ENCODE peak calls at places on chromosomes 3 and 15, in four cellular contexts. O, G, A and U are unnamed samples.

GRCh38 chr3:123658118-123658859 is 73.4 kb upstream of the HACD2 start:
- DNase-seq in O (no peak), G (peak), A (peak), U (peak)

GRCh38 chr15:73926191-73927002 is at the start of gene LOXL1:
- DNase-seq in O (no peak), G (peak), A (peak), U (peak)

GRCh38 chr3:43737001-43737440 is 46.3 kb downstream of the ABHD5 start:
- DNase-seq in O (no peak), G (no peak), A (no peak), U (no peak)

GRCh38 chr15:85607141-85607806 is 187.5 kb downstream of the KLHL25 start:
- DNase-seq in O (no peak), G (no peak), A (no peak), U (no peak)

GRCh38 chr15:60721706-60722105 is 242.8 kb upstream of the ICE2 start:
- DNase-seq in O (no peak), G (no peak), A (no peak), U (no peak)

GRCh38 chr15:99445272-99445850 is 120.4 kb upstream of the MEF2A start:
- DNase-seq in O (no peak), G (no peak), A (no peak), U (no peak)

GRCh38 chr3:121918779-121919483 is 24.7 kb downstream of the SLC15A2 start:
- DNase-seq in O (no peak), G (no peak), A (no peak), U (no peak)

GRCh38 chr3:16183601-16184270 is 9.3 kb downstream of the GALNT15 start:
- DNase-seq in O (no peak), G (no peak), A (no peak), U (peak)

GRCh38 chr3:154972951-154973350 is 107.2 kb upstream of the MME start:
- DNase-seq in O (no peak), G (no peak), A (no peak), U (no peak)

GRCh38 chr15:96333194-96334016 is 2.9 kb downstream of the NR2F2 start:
- DNase-seq in O (no peak), G (peak), A (peak), U (no peak)

GRCh38 chr15:70802629-70803028 is 39.3 kb upstream of the UACA start:
- DNase-seq in O (no peak), G (no peak), A (no peak), U (no peak)

GRCh38 chr3:131795382-131796085 is 239.3 kb downstream of the CPNE4 start:
- DNase-seq in O (no peak), G (no peak), A (no peak), U (no peak)

GRCh38 chr3:136893848-136894443 is 31.9 kb downstream of the NCK1 start:
- DNase-seq in O (no peak), G (no peak), A (no peak), U (no peak)

GRCh38 chr3:133840055-133840737 is 34.6 kb downstream of the SRPRB start:
- DNase-seq in O (peak), G (no peak), A (no peak), U (no peak)

GRCh38 chr3:11250902-11251806 is 21.0 kb upstream of the ATG7 start:
- DNase-seq in O (no peak), G (no peak), A (no peak), U (no peak)

GRCh38 chr15:66734961-66735908 is 33.2 kb downstream of the SMAD6 start:
- DNase-seq in O (no peak), G (no peak), A (peak), U (no peak)

GRCh38 chr15:49460411-49460941 is 37.4 kb downstream of the FGF7 start:
- DNase-seq in O (no peak), G (no peak), A (no peak), U (no peak)

GRCh38 chr3:39202094-39202493 is 9.7 kb upstream of the XIRP1 start:
- DNase-seq in O (no peak), G (no peak), A (no peak), U (no peak)

GRCh38 chr3:62414786-62415185 is 41.4 kb upstream of the FEZF2 start:
- DNase-seq in O (no peak), G (no peak), A (no peak), U (no peak)

GRCh38 chr15:81336568-81336967 is 12.6 kb upstream of the STARD5 start:
- DNase-seq in O (no peak), G (no peak), A (no peak), U (no peak)

GRCh38 chr15:41512078-41512394 is 1.6 kb downstream of the LTK start:
- DNase-seq in O (no peak), G (no peak), A (no peak), U (no peak)

GRCh38 chr3:8110966-8111798 is 390.4 kb upstream of the LMCD1 start:
- DNase-seq in O (no peak), G (no peak), A (no peak), U (peak)

GRCh38 chr15:52737720-52738119 is 52.4 kb downstream of the ONECUT1 start:
- DNase-seq in O (no peak), G (no peak), A (no peak), U (no peak)

GRCh38 chr3:108089544-108089943 is 1.3 kb downstream of the CD47 start:
- DNase-seq in O (no peak), G (no peak), A (no peak), U (no peak)

GRCh38 chr15:45543051-45543450 is 20.5 kb upstream of the SLC30A4 start:
- DNase-seq in O (no peak), G (no peak), A (no peak), U (no peak)

GRCh38 chr15:70195808-70196304 is 98.1 kb upstream of the TLE3 start:
- DNase-seq in O (no peak), G (peak), A (peak), U (peak)

GRCh38 chr3:38108649-38109579 is 28.0 kb downstream of the ACAA1 start:
- DNase-seq in O (peak), G (peak), A (no peak), U (no peak)

GRCh38 chr15:82709421-82710207 is at the start of gene AP3B2:
- DNase-seq in O (no peak), G (peak), A (peak), U (no peak)

GRCh38 chr3:150333482-150333881 is 74.6 kb upstream of the TSC22D2 start:
- DNase-seq in O (no peak), G (no peak), A (no peak), U (no peak)

GRCh38 chr15:75327005-75327404 is 8.9 kb upstream of the COMMD4 start:
- DNase-seq in O (no peak), G (no peak), A (no peak), U (no peak)

GRCh38 chr3:54120657-54121403 is 1.5 kb upstream of the CACNA2D3 start:
- DNase-seq in O (no peak), G (peak), A (no peak), U (no peak)

GRCh38 chr3:138390582-138390932 is 42.2 kb downstream of the MRAS start:
- DNase-seq in O (no peak), G (no peak), A (no peak), U (no peak)

GRCh38 chr15:44584162-44584749 is 47.3 kb downstream of the EIF3J start:
- DNase-seq in O (no peak), G (peak), A (no peak), U (no peak)

DNA sequence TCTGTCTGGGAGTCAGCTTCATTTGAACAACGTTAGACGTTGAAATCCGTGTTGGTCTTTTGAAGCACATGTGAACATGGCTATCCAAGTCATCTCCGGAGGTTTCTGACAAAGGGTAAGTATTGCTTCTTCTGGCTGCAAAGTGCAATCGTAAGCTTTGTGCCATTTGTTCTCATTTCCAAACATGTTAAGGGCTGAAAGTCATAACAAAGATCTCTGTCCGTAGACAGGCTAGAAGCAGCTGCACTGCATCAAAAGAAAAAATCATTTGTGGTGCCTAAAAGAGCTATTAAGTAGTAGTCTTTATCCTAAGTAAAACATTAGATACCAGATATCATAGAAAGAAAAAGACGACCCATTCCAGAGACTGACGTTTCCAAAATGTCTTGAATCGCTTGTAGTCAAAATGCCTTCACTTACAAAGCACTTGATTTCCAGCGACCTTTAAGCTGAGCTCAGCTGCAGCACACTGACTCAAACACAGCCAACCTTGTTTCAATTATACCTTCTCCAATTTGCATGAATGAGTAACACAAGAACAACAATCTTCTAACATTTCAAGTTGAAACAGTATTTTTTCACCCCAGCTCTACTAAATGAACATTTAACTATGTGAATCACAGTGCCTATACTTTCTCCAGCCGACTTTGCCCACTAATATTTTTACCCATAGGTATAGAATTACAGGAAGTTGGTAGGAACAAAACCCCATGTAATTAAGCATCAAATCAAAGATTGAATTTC is 76.6 kb downstream of the NEDD4 start:
- DNase-seq in O (no peak), G (no peak), A (no peak), U (no peak)
- H3K27ac ChIP-seq in O (no peak), G (no peak), A (peak), U (peak)

GRCh38 chr3:124800511-124801374 is 70.5 kb downstream of the UMPS start:
- DNase-seq in O (no peak), G (no peak), A (peak), U (no peak)

GRCh38 chr3:124797426-124797945 is 67.2 kb downstream of the UMPS start:
- DNase-seq in O (no peak), G (no peak), A (no peak), U (no peak)

GRCh38 chr3:124802054-124802698 is 71.9 kb downstream of the UMPS start:
- DNase-seq in O (no peak), G (no peak), A (no peak), U (no peak)

GRCh38 chr3:124799676-124800075 is 69.4 kb downstream of the UMPS start:
- DNase-seq in O (no peak), G (no peak), A (no peak), U (no peak)

GRCh38 chr3:124800076-124800475 is 69.8 kb downstream of the UMPS start:
- DNase-seq in O (no peak), G (no peak), A (no peak), U (no peak)
- H3K27ac ChIP-seq in O (no peak), G (no peak), A (peak), U (peak)

DNA sequence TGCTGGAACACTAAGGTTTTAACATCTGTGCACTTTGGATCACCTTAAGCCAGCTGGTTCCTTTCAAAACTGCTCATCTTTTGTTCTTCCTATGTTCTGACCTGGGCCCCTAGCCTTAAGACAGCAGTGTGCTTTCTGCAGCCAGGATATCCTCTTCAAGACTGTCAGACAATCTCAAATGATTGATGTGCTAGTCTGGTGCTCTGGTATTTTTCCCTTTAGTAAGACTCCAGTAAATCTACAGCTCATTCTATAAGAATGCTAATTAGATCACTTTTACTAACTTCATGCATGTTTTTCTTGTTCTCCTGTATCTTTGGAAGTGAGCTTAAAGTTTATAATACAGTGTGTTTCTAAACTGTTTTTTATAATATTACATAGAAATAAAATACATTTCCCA is 220.8 kb upstream of the NANOGP8 start:
- DNase-seq in O (no peak), G (no peak), A (no peak), U (no peak)
- H3K27ac ChIP-seq in O (no peak), G (no peak), A (no peak), U (peak)

DNA sequence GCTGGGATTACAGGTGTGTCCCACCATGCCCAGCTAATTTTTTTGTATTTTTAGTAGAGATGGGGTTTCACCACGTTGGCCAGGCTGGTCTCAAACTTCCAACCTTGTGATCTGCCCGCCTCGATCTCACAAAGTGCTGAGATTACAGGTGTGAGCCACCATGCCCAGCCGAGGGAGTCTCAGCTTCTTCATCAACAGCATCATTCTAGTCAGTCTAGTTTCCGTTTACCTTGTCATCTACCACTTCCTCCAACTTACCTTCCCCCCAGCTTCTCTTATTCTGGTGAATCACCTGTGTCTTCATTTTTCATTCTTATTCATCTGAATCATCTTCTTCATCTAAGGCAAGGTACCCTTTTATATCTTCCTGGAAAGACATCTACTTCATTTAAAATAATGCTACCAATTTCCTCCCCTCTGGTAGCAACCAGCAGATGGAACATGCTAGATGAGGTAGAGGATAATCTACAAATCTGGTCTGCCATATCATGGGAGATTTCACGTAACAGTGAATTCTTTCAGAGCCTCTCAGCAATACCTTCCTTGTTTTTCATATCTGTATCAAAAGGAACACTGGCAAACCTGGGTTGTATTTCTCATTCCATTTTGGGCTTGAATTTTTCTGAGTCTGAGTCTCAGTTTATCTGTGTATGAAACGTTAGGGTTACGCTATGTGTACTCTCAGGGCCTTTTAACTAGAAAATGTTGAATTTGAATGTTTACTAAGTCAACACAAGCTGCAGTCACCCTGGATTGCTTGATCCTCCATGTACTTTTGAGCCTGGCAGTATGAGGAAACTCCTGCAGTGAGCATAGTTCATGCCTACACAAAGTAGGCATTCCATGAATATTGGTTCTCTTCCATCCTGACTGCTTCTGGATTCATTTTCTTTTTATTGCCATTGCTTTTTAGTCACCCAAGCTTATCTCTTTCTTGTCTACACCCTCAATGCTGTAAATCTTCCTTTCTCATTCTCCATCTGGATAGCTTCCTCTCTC is 16.8 kb downstream of the LPP start:
- DNase-seq in O (no peak), G (no peak), A (no peak), U (peak)
- H3K27ac ChIP-seq in O (no peak), G (no peak), A (peak), U (peak)

GRCh38 chr3:114308377-114308776 is 14.5 kb downstream of the TIGIT start:
- DNase-seq in O (no peak), G (no peak), A (no peak), U (no peak)
- H3K27ac ChIP-seq in O (no peak), G (no peak), A (no peak), U (no peak)

DNA sequence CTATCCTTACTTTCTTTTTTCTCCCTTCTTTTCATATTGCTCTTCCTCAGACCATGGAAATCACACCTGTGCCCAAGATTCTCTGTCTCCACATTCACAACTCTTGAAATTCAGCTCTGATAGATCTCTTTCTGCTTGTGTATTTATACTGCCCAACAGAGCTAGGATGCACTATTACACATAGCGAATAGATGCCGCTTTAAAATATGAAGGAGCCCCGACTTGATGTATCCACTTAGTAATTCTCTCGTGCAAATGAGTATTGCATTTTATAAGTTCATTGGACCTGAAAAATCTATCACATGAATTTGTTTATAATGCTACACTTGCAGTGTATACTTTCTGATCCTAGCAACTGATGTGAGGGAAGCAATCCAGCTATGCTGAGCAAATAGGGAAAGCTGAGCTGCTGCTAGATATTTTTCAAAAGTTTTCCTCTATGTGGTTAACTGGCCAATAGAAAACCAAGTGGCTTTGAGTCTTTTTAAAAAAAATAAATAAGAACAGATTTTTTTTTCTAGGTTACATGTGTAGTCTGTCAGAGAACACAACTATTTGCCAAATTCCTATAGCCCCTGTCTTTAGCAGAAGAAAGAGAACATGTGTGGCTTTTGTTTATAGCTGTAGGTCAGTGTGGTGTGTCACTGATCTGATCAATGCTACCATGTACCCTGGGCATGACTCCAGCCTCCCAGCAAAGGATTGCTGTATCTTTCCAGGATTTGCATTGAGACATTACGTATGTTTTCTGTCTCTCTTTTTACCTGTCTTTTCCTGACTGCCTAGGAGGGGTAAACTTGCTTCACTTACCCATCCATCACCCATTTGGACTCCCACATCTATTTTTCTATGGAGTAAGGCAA is 64.2 kb upstream of the LEKR1 start:
- DNase-seq in O (no peak), G (no peak), A (no peak), U (no peak)
- H3K27ac ChIP-seq in O (no peak), G (no peak), A (no peak), U (no peak)

DNA sequence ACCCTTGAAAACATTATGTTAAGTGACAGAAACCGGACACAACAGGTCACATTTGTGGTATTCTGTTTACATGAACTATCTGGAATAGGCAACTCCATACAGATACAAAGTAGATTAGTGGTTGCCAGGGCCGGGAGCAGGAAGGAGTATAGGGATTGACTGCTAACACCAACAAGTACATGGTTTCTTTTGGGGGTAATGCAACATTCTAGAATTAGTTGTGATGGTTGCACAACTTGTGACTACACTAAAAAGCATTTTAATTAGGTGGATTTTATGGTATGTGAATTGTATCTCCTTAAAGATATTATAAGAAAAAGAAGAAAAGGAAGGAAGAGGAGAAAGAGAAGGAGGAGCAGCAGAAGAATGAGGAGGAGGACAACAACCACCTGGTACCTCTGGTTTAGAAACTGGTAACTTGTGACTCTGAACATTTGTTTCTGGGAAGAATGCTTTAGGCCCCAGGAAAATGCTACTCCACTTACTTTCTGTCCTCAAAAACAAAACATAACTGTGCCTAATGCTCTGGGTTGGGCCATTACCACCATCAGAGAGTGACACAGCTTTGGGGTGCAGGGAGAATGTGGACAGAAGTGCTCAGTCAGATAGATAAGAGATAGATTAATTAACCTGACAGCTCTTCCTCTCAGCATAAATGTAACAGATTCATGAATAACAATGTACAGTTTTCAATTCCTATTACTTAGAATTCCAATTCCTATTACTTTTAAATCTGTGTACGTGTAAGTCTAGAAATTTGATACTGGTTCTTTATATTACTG is 20.3 kb downstream of the SETMAR start:
- DNase-seq in O (no peak), G (no peak), A (no peak), U (no peak)
- H3K27ac ChIP-seq in O (peak), G (no peak), A (no peak), U (no peak)